ENCODE peak calls at places on chromosomes 13 and 19, in four cellular contexts. One of them, this sample, is unnamed.

GRCh38 chr13:98415326-98416070 is 161.4 kb downstream of the STK24 start:
- DNase-seq in stimulated activated CD8-positive, alpha-beta memory T cell treated with anti-CD3 and anti-CD28 coated beads, Interleukin-7, amount 100 ng/mL, for 1 hour: no peak
- DNase-seq in stimulated activated CD4-positive, alpha-beta T cell treated with anti-CD3 and anti-CD28 coated beads, Interleukin-2, amount 100 ng/mL, for 48 hours: no peak
- DNase-seq in EL: no peak
- DNase-seq in this sample: no peak

GRCh38 chr13:20528451-20528850 is 2.8 kb upstream of the CRYL1 start:
- DNase-seq in stimulated activated CD8-positive, alpha-beta memory T cell treated with anti-CD3 and anti-CD28 coated beads, Interleukin-7, amount 100 ng/mL, for 1 hour: no peak
- DNase-seq in stimulated activated CD4-positive, alpha-beta T cell treated with anti-CD3 and anti-CD28 coated beads, Interleukin-2, amount 100 ng/mL, for 48 hours: no peak
- DNase-seq in EL: no peak
- DNase-seq in this sample: no peak

GRCh38 chr13:112483299-112483698 is 104.7 kb downstream of the TUBGCP3 start:
- DNase-seq in stimulated activated CD8-positive, alpha-beta memory T cell treated with anti-CD3 and anti-CD28 coated beads, Interleukin-7, amount 100 ng/mL, for 1 hour: no peak
- DNase-seq in stimulated activated CD4-positive, alpha-beta T cell treated with anti-CD3 and anti-CD28 coated beads, Interleukin-2, amount 100 ng/mL, for 48 hours: no peak
- DNase-seq in EL: no peak
- DNase-seq in this sample: no peak

GRCh38 chr13:44713793-44714469 is 137.8 kb upstream of the TSC22D1 start:
- DNase-seq in stimulated activated CD8-positive, alpha-beta memory T cell treated with anti-CD3 and anti-CD28 coated beads, Interleukin-7, amount 100 ng/mL, for 1 hour: no peak
- DNase-seq in stimulated activated CD4-positive, alpha-beta T cell treated with anti-CD3 and anti-CD28 coated beads, Interleukin-2, amount 100 ng/mL, for 48 hours: no peak
- DNase-seq in EL: peak; percentile 98
- DNase-seq in this sample: peak; percentile 74

GRCh38 chr19:6736169-6736916 is 1.0 kb downstream of the GPR108 start:
- DNase-seq in stimulated activated CD8-positive, alpha-beta memory T cell treated with anti-CD3 and anti-CD28 coated beads, Interleukin-7, amount 100 ng/mL, for 1 hour: peak; percentile 22
- DNase-seq in stimulated activated CD4-positive, alpha-beta T cell treated with anti-CD3 and anti-CD28 coated beads, Interleukin-2, amount 100 ng/mL, for 48 hours: peak; percentile 49
- DNase-seq in EL: peak; percentile 89
- DNase-seq in this sample: peak; percentile 92

GRCh38 chr13:99027661-99028425 is 50.0 kb upstream of the DOCK9 start:
- DNase-seq in stimulated activated CD8-positive, alpha-beta memory T cell treated with anti-CD3 and anti-CD28 coated beads, Interleukin-7, amount 100 ng/mL, for 1 hour: no peak
- DNase-seq in stimulated activated CD4-positive, alpha-beta T cell treated with anti-CD3 and anti-CD28 coated beads, Interleukin-2, amount 100 ng/mL, for 48 hours: no peak
- DNase-seq in EL: no peak
- DNase-seq in this sample: no peak

GRCh38 chr19:47435196-47435595 is 15.9 kb upstream of the MEIS3 start:
- DNase-seq in stimulated activated CD8-positive, alpha-beta memory T cell treated with anti-CD3 and anti-CD28 coated beads, Interleukin-7, amount 100 ng/mL, for 1 hour: no peak
- DNase-seq in stimulated activated CD4-positive, alpha-beta T cell treated with anti-CD3 and anti-CD28 coated beads, Interleukin-2, amount 100 ng/mL, for 48 hours: no peak
- DNase-seq in EL: no peak
- DNase-seq in this sample: no peak

GRCh38 chr19:48218964-48219363 is 36.7 kb downstream of the CARD8 start:
- DNase-seq in stimulated activated CD8-positive, alpha-beta memory T cell treated with anti-CD3 and anti-CD28 coated beads, Interleukin-7, amount 100 ng/mL, for 1 hour: no peak
- DNase-seq in stimulated activated CD4-positive, alpha-beta T cell treated with anti-CD3 and anti-CD28 coated beads, Interleukin-2, amount 100 ng/mL, for 48 hours: no peak
- DNase-seq in EL: peak; percentile 39
- DNase-seq in this sample: no peak

GRCh38 chr19:48842744-48843162 is 6.5 kb upstream of the HSD17B14 start:
- DNase-seq in stimulated activated CD8-positive, alpha-beta memory T cell treated with anti-CD3 and anti-CD28 coated beads, Interleukin-7, amount 100 ng/mL, for 1 hour: peak; percentile 26
- DNase-seq in stimulated activated CD4-positive, alpha-beta T cell treated with anti-CD3 and anti-CD28 coated beads, Interleukin-2, amount 100 ng/mL, for 48 hours: peak; percentile 46
- DNase-seq in EL: peak; percentile 55
- DNase-seq in this sample: peak; percentile 55

GRCh38 chr13:22945321-22946226 is 235.2 kb upstream of the SGCG start:
- DNase-seq in stimulated activated CD8-positive, alpha-beta memory T cell treated with anti-CD3 and anti-CD28 coated beads, Interleukin-7, amount 100 ng/mL, for 1 hour: no peak
- DNase-seq in stimulated activated CD4-positive, alpha-beta T cell treated with anti-CD3 and anti-CD28 coated beads, Interleukin-2, amount 100 ng/mL, for 48 hours: no peak
- DNase-seq in EL: no peak
- DNase-seq in this sample: no peak

GRCh38 chr19:16542894-16543498 is 759 bp upstream of the CHERP start:
- DNase-seq in stimulated activated CD8-positive, alpha-beta memory T cell treated with anti-CD3 and anti-CD28 coated beads, Interleukin-7, amount 100 ng/mL, for 1 hour: no peak
- DNase-seq in stimulated activated CD4-positive, alpha-beta T cell treated with anti-CD3 and anti-CD28 coated beads, Interleukin-2, amount 100 ng/mL, for 48 hours: no peak
- DNase-seq in EL: peak; percentile 11
- DNase-seq in this sample: no peak

GRCh38 chr13:106917673-106918652 is 350.0 kb upstream of the ARGLU1 start:
- DNase-seq in stimulated activated CD8-positive, alpha-beta memory T cell treated with anti-CD3 and anti-CD28 coated beads, Interleukin-7, amount 100 ng/mL, for 1 hour: peak; percentile 33
- DNase-seq in stimulated activated CD4-positive, alpha-beta T cell treated with anti-CD3 and anti-CD28 coated beads, Interleukin-2, amount 100 ng/mL, for 48 hours: peak; percentile 75
- DNase-seq in EL: peak; percentile 64
- DNase-seq in this sample: peak; percentile 84

GRCh38 chr19:33801411-33801810 is 4.7 kb downstream of the KCTD15 start:
- DNase-seq in stimulated activated CD8-positive, alpha-beta memory T cell treated with anti-CD3 and anti-CD28 coated beads, Interleukin-7, amount 100 ng/mL, for 1 hour: no peak
- DNase-seq in stimulated activated CD4-positive, alpha-beta T cell treated with anti-CD3 and anti-CD28 coated beads, Interleukin-2, amount 100 ng/mL, for 48 hours: no peak
- DNase-seq in EL: no peak
- DNase-seq in this sample: no peak

GRCh38 chr19:13208131-13208963 is 58.1 kb downstream of the IER2 start:
- DNase-seq in stimulated activated CD8-positive, alpha-beta memory T cell treated with anti-CD3 and anti-CD28 coated beads, Interleukin-7, amount 100 ng/mL, for 1 hour: peak; percentile 18
- DNase-seq in stimulated activated CD4-positive, alpha-beta T cell treated with anti-CD3 and anti-CD28 coated beads, Interleukin-2, amount 100 ng/mL, for 48 hours: peak; percentile 58
- DNase-seq in EL: peak; percentile 68
- DNase-seq in this sample: peak; percentile 90

GRCh38 chr13:78102121-78102677 is 183.6 kb upstream of the EDNRB start:
- DNase-seq in stimulated activated CD8-positive, alpha-beta memory T cell treated with anti-CD3 and anti-CD28 coated beads, Interleukin-7, amount 100 ng/mL, for 1 hour: no peak
- DNase-seq in stimulated activated CD4-positive, alpha-beta T cell treated with anti-CD3 and anti-CD28 coated beads, Interleukin-2, amount 100 ng/mL, for 48 hours: no peak
- DNase-seq in EL: peak; percentile 6
- DNase-seq in this sample: no peak

GRCh38 chr19:42282036-42282762 is 13.1 kb downstream of the CIC start:
- DNase-seq in stimulated activated CD8-positive, alpha-beta memory T cell treated with anti-CD3 and anti-CD28 coated beads, Interleukin-7, amount 100 ng/mL, for 1 hour: no peak
- DNase-seq in stimulated activated CD4-positive, alpha-beta T cell treated with anti-CD3 and anti-CD28 coated beads, Interleukin-2, amount 100 ng/mL, for 48 hours: no peak
- DNase-seq in EL: no peak
- DNase-seq in this sample: no peak

GRCh38 chr13:38866649-38867048 is 124.0 kb downstream of the STOML3 start:
- DNase-seq in stimulated activated CD8-positive, alpha-beta memory T cell treated with anti-CD3 and anti-CD28 coated beads, Interleukin-7, amount 100 ng/mL, for 1 hour: no peak
- DNase-seq in stimulated activated CD4-positive, alpha-beta T cell treated with anti-CD3 and anti-CD28 coated beads, Interleukin-2, amount 100 ng/mL, for 48 hours: no peak
- DNase-seq in EL: peak; percentile 2
- DNase-seq in this sample: no peak

GRCh38 chr13:79455331-79455730 is 25.6 kb upstream of the NDFIP2 start:
- DNase-seq in stimulated activated CD8-positive, alpha-beta memory T cell treated with anti-CD3 and anti-CD28 coated beads, Interleukin-7, amount 100 ng/mL, for 1 hour: no peak
- DNase-seq in stimulated activated CD4-positive, alpha-beta T cell treated with anti-CD3 and anti-CD28 coated beads, Interleukin-2, amount 100 ng/mL, for 48 hours: no peak
- DNase-seq in EL: peak; percentile 86
- DNase-seq in this sample: no peak